ENCODE peak calls at places on chromosomes 4 and X, in five cellular contexts. One of them, this sample, is unnamed. For H3K4me1, the result is how much of the 10 kb centered on the place peaks cover.

GRCh38 chr4:30073001-30073710 is 647.0 kb upstream of the PCDH7 start:
- DNase-seq in hepatocyte: no peak
- DNase-seq in left ventricle myocardium inferior: no peak
- DNase-seq in NT2/D1: no peak
- DNase-seq in lung: no peak
- DNase-seq in this sample: peak

GRCh38 chr4:105637409-105638258 is 70.9 kb downstream of the INTS12 start:
- DNase-seq in hepatocyte: peak
- DNase-seq in left ventricle myocardium inferior: peak
- DNase-seq in NT2/D1: peak
- DNase-seq in lung: peak
- DNase-seq in this sample: peak

GRCh38 chr4:140743194-140743931 is 12.8 kb downstream of the TBC1D9 start:
- DNase-seq in hepatocyte: peak
- DNase-seq in left ventricle myocardium inferior: no peak
- DNase-seq in NT2/D1: no peak
- DNase-seq in lung: no peak
- DNase-seq in this sample: no peak

GRCh38 chr4:57044996-57045395 is 65.2 kb downstream of the IGFBP7 start:
- DNase-seq in hepatocyte: no peak
- DNase-seq in left ventricle myocardium inferior: no peak
- DNase-seq in NT2/D1: no peak
- DNase-seq in lung: no peak
- DNase-seq in this sample: peak

GRCh38 chr4:140367738-140368137 is 5.7 kb upstream of the SCOC start:
- DNase-seq in hepatocyte: no peak
- DNase-seq in left ventricle myocardium inferior: no peak
- DNase-seq in NT2/D1: no peak
- DNase-seq in lung: no peak
- DNase-seq in this sample: peak

GRCh38 chr4:151522790-151523332 is 113.9 kb downstream of the FHIP1A start:
- DNase-seq in hepatocyte: no peak
- DNase-seq in left ventricle myocardium inferior: no peak
- DNase-seq in NT2/D1: no peak
- DNase-seq in lung: no peak
- DNase-seq in this sample: no peak

GRCh38 chrX:133610056-133610455 is 194.8 kb upstream of the GPC4 start:
- DNase-seq in hepatocyte: no peak
- DNase-seq in left ventricle myocardium inferior: no peak
- DNase-seq in NT2/D1: no peak
- DNase-seq in lung: no peak
- DNase-seq in this sample: no peak

GRCh38 chrX:138037548-138037947 is 471.6 kb downstream of the ZIC3 start:
- DNase-seq in hepatocyte: no peak
- DNase-seq in left ventricle myocardium inferior: no peak
- DNase-seq in NT2/D1: no peak
- DNase-seq in lung: no peak
- DNase-seq in this sample: no peak

GRCh38 chrX:13764765-13765164 is 30.2 kb downstream of the OFD1 start:
- DNase-seq in hepatocyte: peak
- DNase-seq in left ventricle myocardium inferior: no peak
- DNase-seq in NT2/D1: no peak
- DNase-seq in lung: no peak
- DNase-seq in this sample: peak

GRCh38 chr4:73868206-73869129 is 725 bp upstream of the CXCL1 start:
- DNase-seq in hepatocyte: no peak
- DNase-seq in left ventricle myocardium inferior: no peak
- DNase-seq in NT2/D1: no peak
- DNase-seq in lung: no peak
- DNase-seq in this sample: no peak

GRCh38 chr4:52299120-52299519 is 248.0 kb downstream of the SPATA18 start:
- DNase-seq in hepatocyte: no peak
- DNase-seq in left ventricle myocardium inferior: no peak
- DNase-seq in NT2/D1: no peak
- DNase-seq in lung: no peak
- DNase-seq in this sample: no peak

GRCh38 chrX:151543706-151544105 is 19.8 kb upstream of the PASD1 start:
- DNase-seq in hepatocyte: no peak
- DNase-seq in left ventricle myocardium inferior: no peak
- DNase-seq in NT2/D1: no peak
- DNase-seq in lung: no peak
- DNase-seq in this sample: no peak

GRCh38 chr4:46270986-46271596 is 118.8 kb downstream of the GABRA2 start:
- DNase-seq in hepatocyte: peak
- DNase-seq in left ventricle myocardium inferior: no peak
- DNase-seq in NT2/D1: no peak
- DNase-seq in lung: no peak
- DNase-seq in this sample: peak

GRCh38 chrX:21638311-21638710 is 19.8 kb downstream of the KLHL34 start:
- DNase-seq in hepatocyte: no peak
- DNase-seq in left ventricle myocardium inferior: no peak
- DNase-seq in NT2/D1: no peak
- DNase-seq in lung: no peak
- DNase-seq in this sample: no peak

GRCh38 chr4:185716008-185716976 is 95.7 kb downstream of the SORBS2 start:
- DNase-seq in hepatocyte: no peak
- DNase-seq in left ventricle myocardium inferior: no peak
- DNase-seq in NT2/D1: no peak
- DNase-seq in lung: peak
- DNase-seq in this sample: no peak

DNA sequence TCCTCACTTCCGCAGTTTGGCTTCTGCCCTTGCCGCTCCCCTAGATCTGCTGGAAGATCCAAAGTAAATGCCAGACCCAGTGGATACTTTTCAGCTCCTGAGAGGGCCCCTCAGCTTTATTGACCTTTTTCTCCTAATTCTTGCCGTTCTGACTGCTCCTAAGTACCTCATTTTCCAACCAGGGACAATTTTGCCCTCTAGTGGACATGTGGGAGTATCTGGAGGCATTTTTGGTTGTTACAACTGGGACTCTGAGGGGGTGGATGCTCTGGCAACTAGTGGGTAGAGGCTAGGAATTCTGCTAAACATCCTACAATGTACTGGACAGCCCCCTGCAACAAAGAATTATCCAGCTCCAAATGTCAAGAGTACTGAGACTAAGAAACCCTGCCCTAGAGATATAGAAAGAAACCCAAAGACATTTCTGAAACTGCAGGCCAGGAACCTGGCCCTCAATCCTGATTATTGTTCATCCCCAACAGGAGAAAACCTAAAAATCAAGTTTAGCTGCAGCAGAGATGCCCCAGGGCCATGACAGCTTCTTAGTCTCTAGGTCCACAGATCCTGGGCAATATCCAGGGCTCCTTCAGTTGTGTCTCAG is 3.4 kb downstream of the TEX13B start:
- DNase-seq in hepatocyte: peak
- DNase-seq in left ventricle myocardium inferior: no peak
- DNase-seq in NT2/D1: no peak
- DNase-seq in lung: no peak
- DNase-seq in this sample: peak
- H3K4me1 ChIP-seq in hepatocyte: under half
- H3K4me1 ChIP-seq in left ventricle myocardium inferior: under half
- H3K4me1 ChIP-seq in NT2/D1: under half
- H3K4me1 ChIP-seq in lung: under half
- H3K4me1 ChIP-seq in this sample: under half

DNA sequence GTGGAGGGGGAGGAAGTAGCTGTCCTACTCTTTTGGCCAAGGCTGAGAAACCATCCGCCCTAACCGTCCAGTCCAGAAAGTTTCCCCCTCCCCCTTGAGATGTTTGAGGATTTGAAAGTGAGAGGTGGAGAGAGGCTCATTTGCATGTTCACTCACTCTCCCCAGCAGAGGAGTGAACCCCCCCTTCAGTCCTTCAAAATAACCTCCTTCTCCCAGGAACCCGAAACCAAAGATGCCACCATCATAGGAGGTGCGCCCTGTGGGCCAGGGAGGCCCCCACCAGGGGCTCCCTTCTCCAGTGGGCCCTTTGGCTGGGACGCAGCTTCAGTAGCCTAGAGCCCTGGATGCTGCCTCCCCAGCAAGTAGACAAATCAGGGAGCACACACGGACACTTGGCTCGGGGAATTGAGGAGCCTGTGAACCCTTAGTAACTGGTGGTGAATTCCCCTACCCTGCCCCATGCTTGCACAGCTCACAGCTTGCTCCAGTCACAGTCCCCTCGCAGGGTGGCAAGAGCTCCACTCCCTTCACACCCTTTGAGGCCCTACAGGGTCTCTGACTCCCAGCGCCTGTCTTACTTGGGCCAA is 25.6 kb downstream of the ELF4 start:
- DNase-seq in hepatocyte: no peak
- DNase-seq in left ventricle myocardium inferior: no peak
- DNase-seq in NT2/D1: no peak
- DNase-seq in lung: no peak
- DNase-seq in this sample: no peak
- H3K4me3 ChIP-seq in hepatocyte: no peak
- H3K4me3 ChIP-seq in left ventricle myocardium inferior: no peak
- H3K4me3 ChIP-seq in NT2/D1: no peak
- H3K4me3 ChIP-seq in lung: no peak
- H3K4me3 ChIP-seq in this sample: no peak

GRCh38 chr4:61389640-61390039 is 189.5 kb downstream of the ADGRL3 start:
- DNase-seq in hepatocyte: no peak
- DNase-seq in left ventricle myocardium inferior: no peak
- DNase-seq in NT2/D1: no peak
- DNase-seq in lung: no peak
- DNase-seq in this sample: no peak
- H3K4me1 ChIP-seq in hepatocyte: under half
- H3K4me1 ChIP-seq in left ventricle myocardium inferior: under half
- H3K4me1 ChIP-seq in NT2/D1: under half
- H3K4me1 ChIP-seq in lung: under half
- H3K4me1 ChIP-seq in this sample: under half

GRCh38 chrX:137032841-137033773 is 688 bp downstream of the GPR101 start:
- DNase-seq in hepatocyte: no peak
- DNase-seq in left ventricle myocardium inferior: no peak
- DNase-seq in NT2/D1: no peak
- DNase-seq in lung: no peak
- DNase-seq in this sample: no peak
- H3K4me3 ChIP-seq in hepatocyte: no peak
- H3K4me3 ChIP-seq in left ventricle myocardium inferior: peak
- H3K4me3 ChIP-seq in NT2/D1: no peak
- H3K4me3 ChIP-seq in lung: no peak
- H3K4me3 ChIP-seq in this sample: peak

GRCh38 chrX:72122621-72123275 is 9.0 kb downstream of the RTL5 start:
- DNase-seq in hepatocyte: no peak
- DNase-seq in left ventricle myocardium inferior: no peak
- DNase-seq in NT2/D1: no peak
- DNase-seq in lung: no peak
- DNase-seq in this sample: no peak

GRCh38 chrX:72123471-72124185 is 8.1 kb downstream of the RTL5 start:
- DNase-seq in hepatocyte: peak
- DNase-seq in left ventricle myocardium inferior: peak
- DNase-seq in NT2/D1: peak
- DNase-seq in lung: no peak
- DNase-seq in this sample: peak

GRCh38 chrX:72120798-72121197 is 10.9 kb downstream of the RTL5 start:
- DNase-seq in hepatocyte: no peak
- DNase-seq in left ventricle myocardium inferior: no peak
- DNase-seq in NT2/D1: no peak
- DNase-seq in lung: no peak
- DNase-seq in this sample: no peak

GRCh38 chrX:72124540-72125201 is 7.0 kb downstream of the RTL5 start:
- DNase-seq in hepatocyte: no peak
- DNase-seq in left ventricle myocardium inferior: no peak
- DNase-seq in NT2/D1: no peak
- DNase-seq in lung: no peak
- DNase-seq in this sample: no peak

GRCh38 chrX:72121381-72121780 is 10.3 kb downstream of the RTL5 start:
- DNase-seq in hepatocyte: no peak
- DNase-seq in left ventricle myocardium inferior: peak
- DNase-seq in NT2/D1: no peak
- DNase-seq in lung: peak
- DNase-seq in this sample: no peak
- H3K4me1 ChIP-seq in hepatocyte: under half
- H3K4me1 ChIP-seq in left ventricle myocardium inferior: half or more
- H3K4me1 ChIP-seq in NT2/D1: under half
- H3K4me1 ChIP-seq in lung: under half
- H3K4me1 ChIP-seq in this sample: under half

GRCh38 chr4:137543198-137543597 is 10.9 kb upstream of the PCDH18 start:
- DNase-seq in hepatocyte: no peak
- DNase-seq in left ventricle myocardium inferior: no peak
- DNase-seq in NT2/D1: peak
- DNase-seq in lung: no peak
- DNase-seq in this sample: no peak

GRCh38 chr4:137543650-137544049 is 11.4 kb upstream of the PCDH18 start:
- DNase-seq in hepatocyte: no peak
- DNase-seq in left ventricle myocardium inferior: no peak
- DNase-seq in NT2/D1: no peak
- DNase-seq in lung: no peak
- DNase-seq in this sample: no peak

GRCh38 chr4:137541181-137541580 is 8.9 kb upstream of the PCDH18 start:
- DNase-seq in hepatocyte: no peak
- DNase-seq in left ventricle myocardium inferior: no peak
- DNase-seq in NT2/D1: no peak
- DNase-seq in lung: no peak
- DNase-seq in this sample: no peak

GRCh38 chr4:137540356-137540755 is 8.1 kb upstream of the PCDH18 start:
- DNase-seq in hepatocyte: no peak
- DNase-seq in left ventricle myocardium inferior: no peak
- DNase-seq in NT2/D1: no peak
- DNase-seq in lung: no peak
- DNase-seq in this sample: no peak

GRCh38 chr4:137541866-137542648 is 9.8 kb upstream of the PCDH18 start:
- DNase-seq in hepatocyte: no peak
- DNase-seq in left ventricle myocardium inferior: no peak
- DNase-seq in NT2/D1: no peak
- DNase-seq in lung: no peak
- DNase-seq in this sample: no peak
- H3K4me3 ChIP-seq in hepatocyte: no peak
- H3K4me3 ChIP-seq in left ventricle myocardium inferior: peak
- H3K4me3 ChIP-seq in NT2/D1: no peak
- H3K4me3 ChIP-seq in lung: no peak
- H3K4me3 ChIP-seq in this sample: no peak

DNA sequence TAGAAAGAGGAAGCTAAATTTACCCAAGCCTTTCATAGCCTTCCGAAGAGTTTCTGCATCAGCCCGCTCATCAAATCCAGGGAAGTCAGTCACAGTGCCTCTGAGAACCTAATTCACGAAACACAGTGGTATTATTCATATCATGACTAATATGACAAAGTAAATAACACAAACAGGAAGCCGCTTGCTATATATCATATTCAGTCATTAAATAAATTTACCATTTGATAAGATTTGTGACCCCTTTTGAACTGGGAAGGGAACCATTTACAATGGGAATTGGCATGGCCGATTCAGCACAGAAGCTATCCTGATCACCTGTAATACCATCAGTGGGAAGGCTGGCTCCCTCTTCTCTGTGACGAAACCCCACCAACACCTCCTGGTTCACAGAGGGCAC is 10.5 kb downstream of the ANXA5 start:
- DNase-seq in hepatocyte: no peak
- DNase-seq in left ventricle myocardium inferior: no peak
- DNase-seq in NT2/D1: no peak
- DNase-seq in lung: no peak
- DNase-seq in this sample: no peak
- H3K4me1 ChIP-seq in hepatocyte: under half
- H3K4me1 ChIP-seq in left ventricle myocardium inferior: under half
- H3K4me1 ChIP-seq in NT2/D1: under half
- H3K4me1 ChIP-seq in lung: under half
- H3K4me1 ChIP-seq in this sample: under half

GRCh38 chr4:17781072-17781830 is at the start of gene FAM184B:
- DNase-seq in hepatocyte: peak
- DNase-seq in left ventricle myocardium inferior: no peak
- DNase-seq in NT2/D1: no peak
- DNase-seq in lung: no peak
- DNase-seq in this sample: peak
- H3K4me3 ChIP-seq in hepatocyte: peak
- H3K4me3 ChIP-seq in left ventricle myocardium inferior: peak
- H3K4me3 ChIP-seq in NT2/D1: peak
- H3K4me3 ChIP-seq in lung: no peak
- H3K4me3 ChIP-seq in this sample: peak

This sample was measured in cardiac muscle cell.